ENCODE peak calls at places on chromosomes 3 and 15, in six cellular contexts. One of them, this sample, is unnamed.

GRCh38 chr15:71775857-71776256 is 34.5 kb upstream of the NR2E3 start:
- DNase-seq in HCT116: no peak
- DNase-seq in K562: no peak
- DNase-seq in GM12878: no peak
- DNase-seq in SK-N-SH: no peak
- DNase-seq in HepG2: no peak
- DNase-seq in this sample: no peak

GRCh38 chr3:37768107-37768809 is 93.4 kb upstream of the CTDSPL start:
- DNase-seq in HCT116: no peak
- DNase-seq in K562: no peak
- DNase-seq in GM12878: no peak
- DNase-seq in SK-N-SH: no peak
- DNase-seq in HepG2: peak
- DNase-seq in this sample: no peak

GRCh38 chr3:38960953-38961622 is 90.7 kb downstream of the SCN11A start:
- DNase-seq in HCT116: peak
- DNase-seq in K562: peak
- DNase-seq in GM12878: peak
- DNase-seq in SK-N-SH: peak
- DNase-seq in HepG2: peak
- DNase-seq in this sample: peak

GRCh38 chr3:57808961-57809608 is 53.0 kb downstream of the SLMAP start:
- DNase-seq in HCT116: no peak
- DNase-seq in K562: no peak
- DNase-seq in GM12878: no peak
- DNase-seq in SK-N-SH: no peak
- DNase-seq in HepG2: no peak
- DNase-seq in this sample: no peak

GRCh38 chr15:52649686-52650085 is 29.5 kb downstream of the ATOSA start:
- DNase-seq in HCT116: no peak
- DNase-seq in K562: peak
- DNase-seq in GM12878: no peak
- DNase-seq in SK-N-SH: no peak
- DNase-seq in HepG2: no peak
- DNase-seq in this sample: no peak

GRCh38 chr3:59496250-59496649 is 446.4 kb upstream of the CFAP20DC start:
- DNase-seq in HCT116: no peak
- DNase-seq in K562: no peak
- DNase-seq in GM12878: no peak
- DNase-seq in SK-N-SH: no peak
- DNase-seq in HepG2: no peak
- DNase-seq in this sample: no peak

GRCh38 chr3:45715945-45716344 is 26.7 kb downstream of the SACM1L start:
- DNase-seq in HCT116: no peak
- DNase-seq in K562: no peak
- DNase-seq in GM12878: no peak
- DNase-seq in SK-N-SH: no peak
- DNase-seq in HepG2: no peak
- DNase-seq in this sample: no peak

GRCh38 chr3:52277972-52278509 is 408 bp downstream of the WDR82 start:
- DNase-seq in HCT116: no peak
- DNase-seq in K562: peak
- DNase-seq in GM12878: no peak
- DNase-seq in SK-N-SH: peak
- DNase-seq in HepG2: no peak
- DNase-seq in this sample: no peak

GRCh38 chr15:39672666-39673065 is 91.8 kb downstream of the THBS1 start:
- DNase-seq in HCT116: no peak
- DNase-seq in K562: no peak
- DNase-seq in GM12878: no peak
- DNase-seq in SK-N-SH: no peak
- DNase-seq in HepG2: no peak
- DNase-seq in this sample: no peak

GRCh38 chr3:136730595-136731273 is 21.4 kb downstream of the STAG1 start:
- DNase-seq in HCT116: no peak
- DNase-seq in K562: no peak
- DNase-seq in GM12878: peak
- DNase-seq in SK-N-SH: no peak
- DNase-seq in HepG2: no peak
- DNase-seq in this sample: no peak

GRCh38 chr3:141646760-141647561 is 91.1 kb upstream of the RNF7 start:
- DNase-seq in HCT116: peak
- DNase-seq in K562: peak
- DNase-seq in GM12878: no peak
- DNase-seq in SK-N-SH: peak
- DNase-seq in HepG2: peak
- DNase-seq in this sample: peak

GRCh38 chr15:55829826-55830225 is 86.9 kb upstream of the PRTG start:
- DNase-seq in HCT116: no peak
- DNase-seq in K562: no peak
- DNase-seq in GM12878: peak
- DNase-seq in SK-N-SH: no peak
- DNase-seq in HepG2: no peak
- DNase-seq in this sample: no peak

GRCh38 chr3:125045965-125046364 is 9.8 kb downstream of the HEG1 start:
- DNase-seq in HCT116: no peak
- DNase-seq in K562: no peak
- DNase-seq in GM12878: no peak
- DNase-seq in SK-N-SH: no peak
- DNase-seq in HepG2: no peak
- DNase-seq in this sample: no peak

GRCh38 chr15:69475769-69476358 is 23.2 kb downstream of the RPLP1 start:
- DNase-seq in HCT116: peak
- DNase-seq in K562: peak
- DNase-seq in GM12878: no peak
- DNase-seq in SK-N-SH: peak
- DNase-seq in HepG2: peak
- DNase-seq in this sample: peak

GRCh38 chr3:34988296-34988695 is 651.0 kb upstream of the ARPP21 start:
- DNase-seq in HCT116: no peak
- DNase-seq in K562: no peak
- DNase-seq in GM12878: no peak
- DNase-seq in SK-N-SH: no peak
- DNase-seq in HepG2: no peak
- DNase-seq in this sample: no peak

GRCh38 chr3:177451940-177452484 is 254.7 kb upstream of the TBL1XR1 start:
- DNase-seq in HCT116: no peak
- DNase-seq in K562: no peak
- DNase-seq in GM12878: no peak
- DNase-seq in SK-N-SH: peak
- DNase-seq in HepG2: peak
- DNase-seq in this sample: peak

GRCh38 chr3:183386651-183387050 is 41.8 kb downstream of the MCF2L2 start:
- DNase-seq in HCT116: no peak
- DNase-seq in K562: no peak
- DNase-seq in GM12878: no peak
- DNase-seq in SK-N-SH: no peak
- DNase-seq in HepG2: no peak
- DNase-seq in this sample: no peak

GRCh38 chr3:139559541-139559940 is 20.0 kb upstream of the RBP1 start:
- DNase-seq in HCT116: no peak
- DNase-seq in K562: no peak
- DNase-seq in GM12878: no peak
- DNase-seq in SK-N-SH: no peak
- DNase-seq in HepG2: no peak
- DNase-seq in this sample: no peak

GRCh38 chr3:11989383-11990050 is 14.7 kb upstream of the SYN2 start:
- DNase-seq in HCT116: no peak
- DNase-seq in K562: peak
- DNase-seq in GM12878: no peak
- DNase-seq in SK-N-SH: no peak
- DNase-seq in HepG2: no peak
- DNase-seq in this sample: peak

GRCh38 chr3:12816521-12817340 is 20.3 kb downstream of the CAND2 start:
- DNase-seq in HCT116: no peak
- DNase-seq in K562: no peak
- DNase-seq in GM12878: no peak
- DNase-seq in SK-N-SH: no peak
- DNase-seq in HepG2: no peak
- DNase-seq in this sample: no peak

GRCh38 chr15:67137951-67138935 is 72.8 kb downstream of the SMAD3 start:
- DNase-seq in HCT116: no peak
- DNase-seq in K562: no peak
- DNase-seq in GM12878: no peak
- DNase-seq in SK-N-SH: no peak
- DNase-seq in HepG2: no peak
- DNase-seq in this sample: no peak

GRCh38 chr3:67289626-67290025 is 291.5 kb downstream of the KBTBD8 start:
- DNase-seq in HCT116: no peak
- DNase-seq in K562: no peak
- DNase-seq in GM12878: no peak
- DNase-seq in SK-N-SH: no peak
- DNase-seq in HepG2: no peak
- DNase-seq in this sample: no peak

GRCh38 chr3:67291287-67292252 is 293.5 kb downstream of the KBTBD8 start:
- DNase-seq in HCT116: no peak
- DNase-seq in K562: no peak
- DNase-seq in GM12878: no peak
- DNase-seq in SK-N-SH: no peak
- DNase-seq in HepG2: peak
- DNase-seq in this sample: no peak

GRCh38 chr3:67290424-67290823 is 292.3 kb downstream of the KBTBD8 start:
- DNase-seq in HCT116: no peak
- DNase-seq in K562: no peak
- DNase-seq in GM12878: no peak
- DNase-seq in SK-N-SH: no peak
- DNase-seq in HepG2: no peak
- DNase-seq in this sample: no peak

GRCh38 chr3:67294341-67294740 is 296.2 kb downstream of the KBTBD8 start:
- DNase-seq in HCT116: no peak
- DNase-seq in K562: no peak
- DNase-seq in GM12878: no peak
- DNase-seq in SK-N-SH: no peak
- DNase-seq in HepG2: peak
- DNase-seq in this sample: no peak

DNA sequence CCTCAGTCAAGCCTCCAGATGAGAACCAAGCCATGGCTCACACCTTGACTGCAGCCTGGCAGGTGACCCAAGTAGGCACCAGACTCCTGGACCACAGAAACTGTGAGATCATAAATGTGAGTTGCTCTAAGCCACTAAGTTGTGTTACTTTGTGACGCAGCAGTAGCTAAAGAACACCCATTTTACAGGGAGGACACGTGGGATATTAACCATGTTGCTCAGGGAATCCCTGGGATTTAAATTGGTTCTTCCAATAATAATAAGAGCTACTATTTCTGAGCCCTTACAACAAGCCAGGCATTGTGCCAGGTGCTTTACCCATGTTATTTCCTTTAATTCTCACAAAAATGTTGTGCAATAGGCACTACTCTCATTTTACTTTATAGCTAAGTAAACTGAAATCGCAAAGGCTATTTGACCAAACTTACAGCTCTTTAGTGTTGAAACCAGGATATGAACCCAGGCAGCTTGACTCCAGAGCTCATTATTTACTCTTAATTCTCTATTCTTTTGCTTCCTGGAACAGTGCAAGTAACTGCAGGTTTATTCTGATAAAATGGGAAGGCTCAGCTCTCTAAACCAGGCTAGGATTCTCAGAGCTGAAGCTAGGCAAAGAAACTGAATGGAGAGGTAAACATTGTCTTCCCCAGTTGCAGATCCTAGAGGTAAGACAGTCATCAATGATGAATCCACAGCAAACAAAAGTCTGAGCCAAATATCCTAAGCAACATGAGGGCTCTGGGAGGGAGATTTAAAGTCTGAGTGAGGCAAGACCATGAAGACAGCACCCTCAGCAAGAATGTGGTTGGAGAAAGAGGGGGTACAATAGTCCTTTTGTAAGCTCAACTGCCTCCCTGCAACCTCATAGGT is 294.5 kb downstream of the KBTBD8 start:
- DNase-seq in HCT116: no peak
- DNase-seq in K562: no peak
- DNase-seq in GM12878: no peak
- DNase-seq in SK-N-SH: no peak
- DNase-seq in HepG2: peak
- DNase-seq in this sample: no peak
- TF ChIP-seq JUND in HCT116: no peak
- TF ChIP-seq JUND in K562: no peak
- TF ChIP-seq JUND in GM12878: no peak
- TF ChIP-seq JUND in SK-N-SH: no peak
- TF ChIP-seq JUND in HepG2: no peak
- TF ChIP-seq JUND in this sample: no peak

GRCh38 chr3:33331414-33331813 is 54.2 kb downstream of the FBXL2 start:
- DNase-seq in HCT116: no peak
- DNase-seq in K562: no peak
- DNase-seq in GM12878: no peak
- DNase-seq in SK-N-SH: no peak
- DNase-seq in HepG2: no peak
- DNase-seq in this sample: no peak
- TF ChIP-seq JUND in HCT116: no peak
- TF ChIP-seq JUND in K562: no peak
- TF ChIP-seq JUND in GM12878: no peak
- TF ChIP-seq JUND in SK-N-SH: peak
- TF ChIP-seq JUND in HepG2: no peak
- TF ChIP-seq JUND in this sample: no peak

DNA sequence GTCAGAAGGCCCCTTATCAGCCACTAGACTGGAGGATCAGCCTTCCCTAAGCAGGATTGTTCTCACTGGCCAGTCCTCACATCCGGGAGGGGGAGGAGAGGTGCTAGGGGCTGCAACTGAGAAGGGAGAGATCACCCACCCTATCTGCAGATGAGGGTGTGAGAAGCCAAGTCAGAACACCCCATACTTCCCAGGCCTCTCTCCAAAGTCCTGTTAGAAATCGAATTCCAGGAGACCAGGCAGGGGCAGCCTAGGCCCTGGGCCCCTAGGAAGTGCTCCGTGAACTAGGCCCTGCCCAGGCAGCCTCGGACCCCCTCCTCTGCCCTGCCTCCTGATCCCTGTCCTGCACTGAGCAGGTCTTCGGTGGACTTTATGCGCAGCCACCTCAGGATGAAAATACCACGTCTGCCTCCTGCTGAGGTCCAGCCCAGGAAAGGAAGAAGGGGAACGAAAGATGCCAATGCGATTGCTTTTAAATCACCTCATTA is 933 bp downstream of the DZIP1L start:
- DNase-seq in HCT116: no peak
- DNase-seq in K562: no peak
- DNase-seq in GM12878: no peak
- DNase-seq in SK-N-SH: peak
- DNase-seq in HepG2: peak
- DNase-seq in this sample: no peak
- TF ChIP-seq JUND in HCT116: no peak
- TF ChIP-seq JUND in K562: no peak
- TF ChIP-seq JUND in GM12878: no peak
- TF ChIP-seq JUND in SK-N-SH: no peak
- TF ChIP-seq JUND in HepG2: no peak
- TF ChIP-seq JUND in this sample: no peak

DNA sequence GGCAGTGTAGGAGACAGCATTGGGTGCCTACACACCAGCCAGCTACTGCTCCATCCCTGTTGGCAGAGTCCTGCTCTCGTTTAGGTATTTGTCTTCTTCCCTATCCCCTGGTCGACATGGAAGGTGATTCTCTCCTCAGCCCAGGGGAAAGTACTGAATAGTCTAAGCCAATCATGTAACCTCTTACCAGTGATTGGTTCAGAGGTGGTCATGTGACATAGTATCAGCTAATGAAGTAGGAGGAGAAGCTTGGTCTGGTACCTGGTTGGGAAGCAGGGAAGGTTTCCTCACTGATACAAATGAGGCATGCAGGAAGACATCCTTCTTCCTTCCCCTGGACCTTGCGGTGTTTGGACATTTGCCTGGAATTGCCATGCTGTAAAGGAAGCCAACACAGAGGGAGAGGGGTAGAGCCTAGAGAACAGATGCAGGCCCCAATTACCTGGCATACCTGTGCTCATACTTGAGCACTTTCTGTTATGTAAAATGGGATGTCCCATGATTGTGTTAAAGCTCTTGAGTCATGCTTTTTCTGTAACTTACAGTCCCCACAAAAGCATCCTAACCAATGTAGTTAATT is 32.7 kb upstream of the RASGRP1 start:
- DNase-seq in HCT116: no peak
- DNase-seq in K562: no peak
- DNase-seq in GM12878: no peak
- DNase-seq in SK-N-SH: no peak
- DNase-seq in HepG2: no peak
- DNase-seq in this sample: no peak
- TF ChIP-seq JUND in HCT116: no peak
- TF ChIP-seq JUND in K562: no peak
- TF ChIP-seq JUND in GM12878: no peak
- TF ChIP-seq JUND in SK-N-SH: no peak
- TF ChIP-seq JUND in HepG2: no peak
- TF ChIP-seq JUND in this sample: no peak

This sample was measured in T47D.